ENCODE peak calls at places on chromosomes 3 and 15, in five cellular contexts. V is HepG2, Y is K562, A is GM12878, Z is H1. H is an unnamed sample.

GRCh38 chr3:24060055-24060454 is 115.0 kb downstream of the NR1D2 start:
- DNase-seq in V (no peak), Z (no peak), Y (no peak), A (no peak), H (no peak)

GRCh38 chr3:71725279-71725991 is at the start of gene EIF4E3:
- DNase-seq in Y (peak; percentile 83), A (no peak), Z (peak; percentile 72), V (no peak), H (no peak)

GRCh38 chr3:43882976-43883680 is 192.4 kb downstream of the ABHD5 start:
- DNase-seq in Z (no peak), A (no peak), Y (no peak), V (no peak), H (no peak)

GRCh38 chr3:123419156-123419849 is 29.6 kb downstream of the ADCY5 start:
- DNase-seq in Y (no peak), V (no peak), A (no peak), Z (no peak), H (no peak)

GRCh38 chr3:157782236-157782635 is 279.0 kb upstream of the VEPH1 start:
- DNase-seq in Z (no peak), A (no peak), V (no peak), Y (no peak), H (no peak)

GRCh38 chr15:74399511-74400312 is 32.3 kb upstream of the CYP11A1 start:
- DNase-seq in A (no peak), Z (no peak), V (no peak), Y (no peak), H (no peak)

GRCh38 chr3:18767756-18768303 is 342.7 kb upstream of the SATB1 start:
- DNase-seq in Z (no peak), V (no peak), A (no peak), Y (no peak), H (no peak)

GRCh38 chr3:154122096-154122911 is 1.1 kb downstream of the ARHGEF26 start:
- DNase-seq in Y (no peak), A (no peak), Z (peak; percentile 77), V (no peak), H (no peak)

GRCh38 chr15:61184431-61184830 is 44.7 kb downstream of the RORA start:
- DNase-seq in V (no peak), Y (no peak), A (no peak), Z (no peak), H (no peak)

GRCh38 chr15:74482661-74483060 is 21.7 kb upstream of the UBL7 start:
- DNase-seq in V (peak; percentile 24), A (no peak), Z (no peak), Y (peak; percentile 24), H (no peak)

GRCh38 chr15:91853968-91854943 is 748 bp downstream of the SLCO3A1 start:
- DNase-seq in Y (no peak), V (no peak), Z (peak; percentile 63), A (no peak), H (no peak)

GRCh38 chr3:168121175-168121853 is 25.6 kb upstream of the GOLIM4 start:
- DNase-seq in Z (no peak), A (no peak), Y (no peak), V (no peak), H (no peak)

GRCh38 chr3:54577313-54577712 is 350.5 kb downstream of the LRTM1 start:
- DNase-seq in A (no peak), Z (no peak), Y (no peak), V (no peak), H (no peak)

GRCh38 chr3:171943262-171944108 is 95.9 kb upstream of the FNDC3B start:
- DNase-seq in V (no peak), A (no peak), Y (no peak), Z (no peak), H (no peak)

GRCh38 chr15:31278544-31279220 is 48.0 kb upstream of the KLF13 start:
- DNase-seq in Z (peak; percentile 33), V (no peak), A (no peak), Y (no peak), H (no peak)

DNA sequence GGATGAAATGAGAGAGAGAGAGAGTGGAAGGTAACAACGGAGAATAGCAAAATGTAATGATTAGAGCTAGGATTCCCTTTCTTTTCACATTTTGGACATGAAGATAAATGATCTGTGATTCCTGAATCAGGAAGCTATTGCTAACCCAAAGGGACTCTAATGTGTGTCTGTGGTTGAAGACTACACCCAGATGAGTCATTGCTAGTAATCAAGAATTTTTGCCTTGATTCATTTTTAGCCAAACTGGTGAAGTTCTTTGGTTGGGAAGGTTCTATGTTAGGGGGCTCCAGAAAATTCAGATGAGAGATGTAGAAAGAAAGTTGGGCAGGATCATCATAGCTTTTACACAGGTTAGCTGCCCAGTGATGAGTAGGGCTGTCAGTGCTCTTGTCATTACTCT is 116.4 kb downstream of the DUT start:
- DNase-seq in A (no peak), Z (no peak), Y (no peak), V (no peak), H (no peak)
- H3K4me2 ChIP-seq in A (no peak overlapping the region), Z (no peak overlapping the region), Y (no peak overlapping the region), V (no peak overlapping the region), H (peak overlapping the region; percentile 76)

GRCh38 chr15:56877591-56877990 is 40.9 kb upstream of the TCF12 start:
- DNase-seq in A (no peak), Z (no peak), V (no peak), Y (no peak), H (no peak)
- TF ChIP-seq ZNF274 in A (no peak), Z (no peak), V (no peak), Y (no peak), H (no peak)

GRCh38 chr3:188001052-188001567 is 152.8 kb upstream of the LPP start:
- DNase-seq in Y (no peak), Z (no peak), A (no peak), V (no peak), H (no peak)
- H3K4me2 ChIP-seq in Y (no peak overlapping the region), Z (no peak overlapping the region), A (no peak overlapping the region), V (peak overlapping the region; percentile 72), H (no peak overlapping the region)

DNA sequence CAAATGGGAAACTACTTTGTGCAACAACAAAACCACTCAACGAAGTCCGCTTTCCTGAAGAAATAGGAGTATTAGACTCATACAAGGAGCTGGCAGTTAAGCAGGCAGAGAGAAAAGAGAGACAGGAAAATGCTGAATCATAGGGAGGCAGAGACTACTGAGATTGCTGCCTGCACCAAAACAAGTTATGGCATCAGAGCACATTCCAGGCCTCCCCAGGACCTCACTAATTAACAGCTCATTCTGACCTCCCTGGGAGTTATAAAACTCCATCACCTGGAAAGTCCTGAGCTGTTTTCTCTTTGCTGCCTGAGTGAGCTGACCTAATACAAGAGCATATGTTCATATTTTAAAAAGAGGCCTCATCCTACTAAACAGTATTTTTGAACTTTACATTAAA is 741.0 kb downstream of the MCTP2 start:
- DNase-seq in V (no peak), A (no peak), Y (no peak), Z (no peak), H (no peak)
- TF ChIP-seq ZNF274 in V (no peak), A (no peak), Y (no peak), Z (no peak), H (no peak)

DNA sequence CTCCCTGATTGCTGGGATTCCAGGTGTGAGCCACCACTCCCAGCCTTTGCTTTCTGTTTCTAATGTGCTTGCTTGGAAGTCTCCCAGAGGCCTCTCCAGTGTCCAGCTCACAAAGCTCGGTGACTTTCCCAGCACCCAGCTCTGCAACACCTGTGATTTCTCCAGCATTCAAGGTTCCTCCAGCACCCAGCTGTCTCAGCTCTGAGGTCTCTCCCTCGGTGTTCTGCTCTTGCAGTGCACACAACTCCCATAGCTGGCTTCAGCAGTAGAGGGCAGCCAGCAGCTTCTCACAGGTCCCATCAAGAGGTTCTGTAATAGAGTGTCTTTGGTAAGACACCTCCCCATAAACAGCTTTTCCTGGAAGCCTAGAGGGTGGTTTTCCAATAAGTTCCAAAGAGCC is 75.0 kb downstream of the GRM7 start:
- DNase-seq in A (no peak), Z (no peak), V (no peak), Y (no peak), H (no peak)
- H3K4me2 ChIP-seq in A (no peak overlapping the region), Z (no peak overlapping the region), V (no peak overlapping the region), Y (no peak overlapping the region), H (no peak overlapping the region)